ENCODE peak calls at places on chromosomes 3 and 15, in ten cellular contexts. One of them, this sample, is unnamed.

GRCh38 chr3:139572847-139573672 is 33.5 kb upstream of the RBP1 start:
- DNase-seq in GM12892: no peak
- DNase-seq in gastrocnemius medialis: no peak
- DNase-seq in K562: no peak
- DNase-seq in esophagus muscularis mucosa: peak; percentile 55
- DNase-seq in GM12878: no peak
- DNase-seq in IMR-90: no peak
- DNase-seq in heart left ventricle: no peak
- DNase-seq in sigmoid colon: no peak
- DNase-seq in suprapubic skin: no peak
- DNase-seq in this sample: no peak

GRCh38 chr3:155147588-155147987 is 67.5 kb downstream of the MME start:
- DNase-seq in GM12892: no peak
- DNase-seq in gastrocnemius medialis: no peak
- DNase-seq in K562: no peak
- DNase-seq in esophagus muscularis mucosa: no peak
- DNase-seq in GM12878: no peak
- DNase-seq in IMR-90: no peak
- DNase-seq in heart left ventricle: no peak
- DNase-seq in sigmoid colon: no peak
- DNase-seq in suprapubic skin: no peak
- DNase-seq in this sample: no peak

GRCh38 chr15:84834227-84834955 is 17.2 kb downstream of the ALPK3 start:
- DNase-seq in GM12892: no peak
- DNase-seq in gastrocnemius medialis: peak; percentile 63
- DNase-seq in K562: no peak
- DNase-seq in esophagus muscularis mucosa: no peak
- DNase-seq in GM12878: no peak
- DNase-seq in IMR-90: no peak
- DNase-seq in heart left ventricle: no peak
- DNase-seq in sigmoid colon: no peak
- DNase-seq in suprapubic skin: no peak
- DNase-seq in this sample: no peak

GRCh38 chr15:51103330-51103729 is 8.6 kb upstream of the TNFAIP8L3 start:
- DNase-seq in GM12892: no peak
- DNase-seq in gastrocnemius medialis: no peak
- DNase-seq in K562: no peak
- DNase-seq in esophagus muscularis mucosa: no peak
- DNase-seq in GM12878: no peak
- DNase-seq in IMR-90: peak; percentile 89
- DNase-seq in heart left ventricle: no peak
- DNase-seq in sigmoid colon: no peak
- DNase-seq in suprapubic skin: no peak
- DNase-seq in this sample: no peak

GRCh38 chr15:38127306-38127731 is 125.3 kb upstream of the SPRED1 start:
- DNase-seq in GM12892: no peak
- DNase-seq in gastrocnemius medialis: no peak
- DNase-seq in K562: no peak
- DNase-seq in esophagus muscularis mucosa: no peak
- DNase-seq in GM12878: no peak
- DNase-seq in IMR-90: peak; percentile 19
- DNase-seq in heart left ventricle: no peak
- DNase-seq in sigmoid colon: no peak
- DNase-seq in suprapubic skin: no peak
- DNase-seq in this sample: no peak

GRCh38 chr3:159928071-159928491 is 60.6 kb upstream of the IL12A start:
- DNase-seq in GM12892: no peak
- DNase-seq in gastrocnemius medialis: no peak
- DNase-seq in K562: no peak
- DNase-seq in esophagus muscularis mucosa: peak; percentile 81
- DNase-seq in GM12878: no peak
- DNase-seq in IMR-90: peak; percentile 45
- DNase-seq in heart left ventricle: no peak
- DNase-seq in sigmoid colon: no peak
- DNase-seq in suprapubic skin: no peak
- DNase-seq in this sample: no peak

GRCh38 chr3:54045416-54045815 is 76.9 kb upstream of the CACNA2D3 start:
- DNase-seq in GM12892: no peak
- DNase-seq in gastrocnemius medialis: no peak
- DNase-seq in K562: no peak
- DNase-seq in esophagus muscularis mucosa: no peak
- DNase-seq in GM12878: no peak
- DNase-seq in IMR-90: no peak
- DNase-seq in heart left ventricle: no peak
- DNase-seq in sigmoid colon: no peak
- DNase-seq in suprapubic skin: no peak
- DNase-seq in this sample: no peak

GRCh38 chr15:57496946-57497944 is 94.5 kb upstream of the MYZAP start:
- DNase-seq in GM12892: no peak
- DNase-seq in gastrocnemius medialis: no peak
- DNase-seq in K562: no peak
- DNase-seq in esophagus muscularis mucosa: no peak
- DNase-seq in GM12878: no peak
- DNase-seq in IMR-90: no peak
- DNase-seq in heart left ventricle: peak; percentile 54
- DNase-seq in sigmoid colon: no peak
- DNase-seq in suprapubic skin: no peak
- DNase-seq in this sample: no peak

GRCh38 chr15:30928076-30928475 is 24.4 kb downstream of the FAN1 start:
- DNase-seq in GM12892: no peak
- DNase-seq in gastrocnemius medialis: no peak
- DNase-seq in K562: no peak
- DNase-seq in esophagus muscularis mucosa: no peak
- DNase-seq in GM12878: no peak
- DNase-seq in IMR-90: peak; percentile 61
- DNase-seq in heart left ventricle: no peak
- DNase-seq in sigmoid colon: no peak
- DNase-seq in suprapubic skin: no peak
- DNase-seq in this sample: no peak
- TF ChIP-seq POLR2A in GM12892: no peak
- TF ChIP-seq POLR2A in gastrocnemius medialis: no peak
- TF ChIP-seq POLR2A in K562: no peak
- TF ChIP-seq POLR2A in esophagus muscularis mucosa: no peak
- TF ChIP-seq POLR2A in GM12878: no peak
- TF ChIP-seq POLR2A in IMR-90: no peak
- TF ChIP-seq POLR2A in heart left ventricle: no peak
- TF ChIP-seq POLR2A in sigmoid colon: no peak
- TF ChIP-seq POLR2A in suprapubic skin: no peak
- TF ChIP-seq POLR2A in this sample: no peak

GRCh38 chr3:171199473-171199829 is 172.9 kb upstream of the SLC2A2 start:
- DNase-seq in GM12892: no peak
- DNase-seq in gastrocnemius medialis: peak; percentile 11
- DNase-seq in K562: no peak
- DNase-seq in esophagus muscularis mucosa: no peak
- DNase-seq in GM12878: no peak
- DNase-seq in IMR-90: no peak
- DNase-seq in heart left ventricle: no peak
- DNase-seq in sigmoid colon: no peak
- DNase-seq in suprapubic skin: no peak
- DNase-seq in this sample: no peak

GRCh38 chr3:171201825-171202224 is 175.3 kb upstream of the SLC2A2 start:
- DNase-seq in GM12892: no peak
- DNase-seq in gastrocnemius medialis: no peak
- DNase-seq in K562: no peak
- DNase-seq in esophagus muscularis mucosa: no peak
- DNase-seq in GM12878: no peak
- DNase-seq in IMR-90: no peak
- DNase-seq in heart left ventricle: no peak
- DNase-seq in sigmoid colon: no peak
- DNase-seq in suprapubic skin: no peak
- DNase-seq in this sample: no peak

GRCh38 chr3:171198781-171199472 is 172.4 kb upstream of the SLC2A2 start:
- DNase-seq in GM12892: no peak
- DNase-seq in gastrocnemius medialis: no peak
- DNase-seq in K562: no peak
- DNase-seq in esophagus muscularis mucosa: no peak
- DNase-seq in GM12878: no peak
- DNase-seq in IMR-90: no peak
- DNase-seq in heart left ventricle: no peak
- DNase-seq in sigmoid colon: no peak
- DNase-seq in suprapubic skin: no peak
- DNase-seq in this sample: no peak

GRCh38 chr3:171204942-171205341 is 178.4 kb upstream of the SLC2A2 start:
- DNase-seq in GM12892: no peak
- DNase-seq in gastrocnemius medialis: no peak
- DNase-seq in K562: no peak
- DNase-seq in esophagus muscularis mucosa: no peak
- DNase-seq in GM12878: no peak
- DNase-seq in IMR-90: no peak
- DNase-seq in heart left ventricle: no peak
- DNase-seq in sigmoid colon: no peak
- DNase-seq in suprapubic skin: no peak
- DNase-seq in this sample: no peak

DNA sequence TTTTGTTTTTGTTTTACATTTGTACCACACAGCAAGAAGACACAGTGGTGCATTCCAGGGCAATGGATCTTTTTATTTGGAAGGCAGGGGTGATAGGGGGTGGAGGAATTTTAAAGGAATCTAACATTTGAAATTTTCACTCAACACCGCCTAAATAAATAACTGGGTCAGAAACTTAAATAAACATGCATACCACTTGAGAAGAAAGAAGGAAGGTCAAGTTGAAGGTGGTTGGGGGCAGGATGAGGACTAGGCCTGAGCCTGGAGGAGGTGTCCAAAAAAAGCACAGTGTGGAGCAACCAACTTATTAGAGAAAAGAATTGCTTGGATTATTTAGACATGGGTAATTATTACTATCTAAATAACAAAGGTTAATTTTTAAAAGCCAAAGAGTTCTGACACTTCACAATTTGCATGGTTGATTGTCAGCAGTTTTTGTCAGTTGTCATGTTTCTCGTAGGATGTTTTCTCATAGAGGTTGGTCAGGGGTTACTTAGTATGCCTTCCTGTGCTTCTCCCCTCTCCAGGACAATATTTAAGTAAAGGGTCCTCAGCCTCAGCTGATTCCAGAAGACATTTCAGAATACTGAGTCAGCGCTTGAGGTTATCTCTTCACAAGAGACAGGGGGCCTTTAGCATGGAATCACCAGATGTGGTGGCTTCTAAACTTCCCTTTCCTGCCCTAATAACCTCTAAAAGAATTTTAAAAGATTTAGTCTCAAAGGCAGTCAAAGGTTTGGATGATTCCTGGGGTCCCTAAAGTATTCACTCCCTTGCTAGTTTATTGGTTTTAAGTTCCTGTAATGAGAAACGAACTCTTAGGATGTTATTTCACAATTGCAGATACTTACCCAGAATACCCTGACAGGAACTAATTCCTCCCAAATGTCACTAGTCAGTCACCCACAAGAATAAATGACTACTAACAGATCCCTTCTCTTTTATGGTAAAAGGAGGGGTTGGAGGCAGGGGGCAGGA is 173.8 kb upstream of the SLC2A2 start:
- DNase-seq in GM12892: no peak
- DNase-seq in gastrocnemius medialis: no peak
- DNase-seq in K562: no peak
- DNase-seq in esophagus muscularis mucosa: no peak
- DNase-seq in GM12878: no peak
- DNase-seq in IMR-90: no peak
- DNase-seq in heart left ventricle: no peak
- DNase-seq in sigmoid colon: no peak
- DNase-seq in suprapubic skin: no peak
- DNase-seq in this sample: no peak
- TF ChIP-seq POLR2A in GM12892: no peak
- TF ChIP-seq POLR2A in gastrocnemius medialis: no peak
- TF ChIP-seq POLR2A in K562: no peak
- TF ChIP-seq POLR2A in esophagus muscularis mucosa: no peak
- TF ChIP-seq POLR2A in GM12878: no peak
- TF ChIP-seq POLR2A in IMR-90: no peak
- TF ChIP-seq POLR2A in heart left ventricle: no peak
- TF ChIP-seq POLR2A in sigmoid colon: no peak
- TF ChIP-seq POLR2A in suprapubic skin: no peak
- TF ChIP-seq POLR2A in this sample: no peak

GRCh38 chr15:41557673-41558399 is 1.2 kb upstream of the TYRO3 start:
- DNase-seq in GM12892: peak; percentile 43
- DNase-seq in gastrocnemius medialis: no peak
- DNase-seq in K562: peak; percentile 80
- DNase-seq in esophagus muscularis mucosa: no peak
- DNase-seq in GM12878: peak; percentile 7
- DNase-seq in IMR-90: peak; percentile 67
- DNase-seq in heart left ventricle: peak; percentile 66
- DNase-seq in sigmoid colon: peak; percentile 78
- DNase-seq in suprapubic skin: peak; percentile 77
- DNase-seq in this sample: peak; percentile 88

GRCh38 chr15:41559489-41560177 is 621 bp downstream of the TYRO3 start:
- DNase-seq in GM12892: no peak
- DNase-seq in gastrocnemius medialis: no peak
- DNase-seq in K562: peak; percentile 69
- DNase-seq in esophagus muscularis mucosa: no peak
- DNase-seq in GM12878: no peak
- DNase-seq in IMR-90: no peak
- DNase-seq in heart left ventricle: no peak
- DNase-seq in sigmoid colon: no peak
- DNase-seq in suprapubic skin: no peak
- DNase-seq in this sample: peak; percentile 45

GRCh38 chr15:41558400-41559238 is at the start of gene TYRO3:
- DNase-seq in GM12892: peak; percentile 73
- DNase-seq in gastrocnemius medialis: peak; percentile 23
- DNase-seq in K562: peak; percentile 93
- DNase-seq in esophagus muscularis mucosa: no peak
- DNase-seq in GM12878: no peak
- DNase-seq in IMR-90: no peak
- DNase-seq in heart left ventricle: peak; percentile 60
- DNase-seq in sigmoid colon: peak; percentile 80
- DNase-seq in suprapubic skin: no peak
- DNase-seq in this sample: peak; percentile 73

GRCh38 chr15:41561104-41561776 is 2.2 kb downstream of the TYRO3 start:
- DNase-seq in GM12892: no peak
- DNase-seq in gastrocnemius medialis: no peak
- DNase-seq in K562: no peak
- DNase-seq in esophagus muscularis mucosa: no peak
- DNase-seq in GM12878: no peak
- DNase-seq in IMR-90: no peak
- DNase-seq in heart left ventricle: no peak
- DNase-seq in sigmoid colon: no peak
- DNase-seq in suprapubic skin: no peak
- DNase-seq in this sample: no peak

GRCh38 chr15:41559239-41559488 is 152 bp downstream of the TYRO3 start:
- DNase-seq in GM12892: no peak
- DNase-seq in gastrocnemius medialis: no peak
- DNase-seq in K562: no peak
- DNase-seq in esophagus muscularis mucosa: no peak
- DNase-seq in GM12878: no peak
- DNase-seq in IMR-90: no peak
- DNase-seq in heart left ventricle: no peak
- DNase-seq in sigmoid colon: no peak
- DNase-seq in suprapubic skin: no peak
- DNase-seq in this sample: no peak
- TF ChIP-seq POLR2A in GM12892: no peak
- TF ChIP-seq POLR2A in gastrocnemius medialis: no peak
- TF ChIP-seq POLR2A in K562: no peak
- TF ChIP-seq POLR2A in esophagus muscularis mucosa: no peak
- TF ChIP-seq POLR2A in GM12878: no peak
- TF ChIP-seq POLR2A in IMR-90: no peak
- TF ChIP-seq POLR2A in heart left ventricle: no peak
- TF ChIP-seq POLR2A in sigmoid colon: no peak
- TF ChIP-seq POLR2A in suprapubic skin: no peak
- TF ChIP-seq POLR2A in this sample: no peak

GRCh38 chr3:128484404-128485282 is 8.4 kb downstream of the GATA2 start:
- DNase-seq in GM12892: no peak
- DNase-seq in gastrocnemius medialis: no peak
- DNase-seq in K562: no peak
- DNase-seq in esophagus muscularis mucosa: no peak
- DNase-seq in GM12878: no peak
- DNase-seq in IMR-90: no peak
- DNase-seq in heart left ventricle: no peak
- DNase-seq in sigmoid colon: no peak
- DNase-seq in suprapubic skin: no peak
- DNase-seq in this sample: no peak

GRCh38 chr3:128482857-128483656 is 9.9 kb downstream of the GATA2 start:
- DNase-seq in GM12892: no peak
- DNase-seq in gastrocnemius medialis: no peak
- DNase-seq in K562: peak; percentile 53
- DNase-seq in esophagus muscularis mucosa: no peak
- DNase-seq in GM12878: no peak
- DNase-seq in IMR-90: peak; percentile 84
- DNase-seq in heart left ventricle: peak; percentile 25
- DNase-seq in sigmoid colon: no peak
- DNase-seq in suprapubic skin: no peak
- DNase-seq in this sample: peak; percentile 80

GRCh38 chr3:128482175-128482856 is 10.7 kb downstream of the GATA2 start:
- DNase-seq in GM12892: no peak
- DNase-seq in gastrocnemius medialis: no peak
- DNase-seq in K562: no peak
- DNase-seq in esophagus muscularis mucosa: no peak
- DNase-seq in GM12878: no peak
- DNase-seq in IMR-90: peak; percentile 68
- DNase-seq in heart left ventricle: peak; percentile 18
- DNase-seq in sigmoid colon: no peak
- DNase-seq in suprapubic skin: no peak
- DNase-seq in this sample: no peak

GRCh38 chr3:128485283-128486156 is 7.5 kb downstream of the GATA2 start:
- DNase-seq in GM12892: no peak
- DNase-seq in gastrocnemius medialis: no peak
- DNase-seq in K562: no peak
- DNase-seq in esophagus muscularis mucosa: no peak
- DNase-seq in GM12878: no peak
- DNase-seq in IMR-90: no peak
- DNase-seq in heart left ventricle: no peak
- DNase-seq in sigmoid colon: no peak
- DNase-seq in suprapubic skin: no peak
- DNase-seq in this sample: no peak

GRCh38 chr3:128483657-128484403 is 9.2 kb downstream of the GATA2 start:
- DNase-seq in GM12892: no peak
- DNase-seq in gastrocnemius medialis: no peak
- DNase-seq in K562: no peak
- DNase-seq in esophagus muscularis mucosa: no peak
- DNase-seq in GM12878: no peak
- DNase-seq in IMR-90: no peak
- DNase-seq in heart left ventricle: peak; percentile 16
- DNase-seq in sigmoid colon: no peak
- DNase-seq in suprapubic skin: no peak
- DNase-seq in this sample: no peak
- TF ChIP-seq POLR2A in GM12892: no peak
- TF ChIP-seq POLR2A in gastrocnemius medialis: no peak
- TF ChIP-seq POLR2A in K562: peak; percentile 53
- TF ChIP-seq POLR2A in esophagus muscularis mucosa: no peak
- TF ChIP-seq POLR2A in GM12878: no peak
- TF ChIP-seq POLR2A in IMR-90: no peak
- TF ChIP-seq POLR2A in heart left ventricle: no peak
- TF ChIP-seq POLR2A in sigmoid colon: no peak
- TF ChIP-seq POLR2A in suprapubic skin: no peak
- TF ChIP-seq POLR2A in this sample: no peak